ENCODE peak calls at places on chromosomes 16 and 17, in seven cellular contexts. J is CD8-positive, alpha-beta T cell; L is AG09319; E is ELR; H is GM10248; O is CD4-positive, alpha-beta memory T cell; S is hippocampal formation. R is an unnamed sample.
A peak's percentile ranks its signal among the peaks of the same experiment; 100 is the strongest.

GRCh38 chr16:25996052-25996451 is 304.3 kb downstream of the HS3ST4 start:
- DNase-seq in J (no peak), H (no peak), L (no peak), O (no peak), S (no peak), E (no peak), R (no peak)

GRCh38 chr16:2333772-2334379 is 6.7 kb downstream of the ABCA3 start:
- DNase-seq in O (no peak), J (no peak), S (no peak), H (no peak), E (peak; percentile 53), L (no peak), R (no peak)

GRCh38 chr17:29111816-29112499 is 68.2 kb downstream of the MYO18A start:
- DNase-seq in L (peak; percentile 19), E (peak; percentile 71), H (peak; percentile 76), O (peak; percentile 63), S (no peak), J (peak; percentile 70), R (no peak)

GRCh38 chr17:38341035-38341721 is 2.6 kb downstream of the GPR179 start:
- DNase-seq in L (no peak), O (no peak), E (peak; percentile 19), J (no peak), S (peak; percentile 73), H (no peak), R (no peak)

GRCh38 chr17:78174870-78175642 is 6.7 kb downstream of the SYNGR2 start:
- DNase-seq in J (no peak), S (no peak), L (no peak), E (no peak), H (no peak), O (no peak), R (no peak)

GRCh38 chr17:49603238-49603637 is 27.6 kb downstream of the NXPH3 start:
- DNase-seq in E (no peak), O (no peak), L (no peak), J (no peak), H (no peak), S (peak; percentile 16), R (no peak)

GRCh38 chr17:66949501-66949900 is 15.0 kb upstream of the CACNG4 start:
- DNase-seq in S (no peak), L (no peak), H (no peak), J (no peak), E (peak; percentile 75), O (no peak), R (no peak)

GRCh38 chr16:89297156-89297869 is 79.8 kb downstream of the ZNF778 start:
- DNase-seq in J (no peak), H (no peak), L (no peak), O (no peak), E (no peak), S (no peak), R (no peak)

GRCh38 chr16:71423865-71424264 is 18.0 kb downstream of the TLE7 start:
- DNase-seq in O (no peak), J (no peak), H (no peak), E (no peak), S (no peak), L (no peak), R (no peak)